ENCODE peak calls at places on chromosomes 13 and 19, in nine cellular contexts. One of them, this sample, is unnamed.

GRCh38 chr19:2235396-2236284 is 489 bp downstream of the PLEKHJ1 start:
- DNase-seq in fibroblast of lung: no peak
- DNase-seq in choroid plexus epithelial cell: no peak
- DNase-seq in WTC11: no peak
- DNase-seq in AG04450: no peak
- DNase-seq in breast epithelium: peak
- DNase-seq in pancreas: no peak
- DNase-seq in cardiac muscle cell: no peak
- DNase-seq in tibial artery: no peak
- DNase-seq in this sample: peak

GRCh38 chr13:68439821-68440220 is 1209.7 kb upstream of the PCDH9 start:
- DNase-seq in breast epithelium: no peak
- DNase-seq in tibial artery: no peak
- DNase-seq in fibroblast of lung: peak
- DNase-seq in AG04450: no peak
- DNase-seq in choroid plexus epithelial cell: peak
- DNase-seq in cardiac muscle cell: no peak
- DNase-seq in WTC11: no peak
- DNase-seq in pancreas: no peak
- DNase-seq in this sample: no peak

GRCh38 chr13:74825170-74825948 is 656.6 kb downstream of the TBC1D4 start:
- DNase-seq in cardiac muscle cell: peak
- DNase-seq in tibial artery: no peak
- DNase-seq in pancreas: no peak
- DNase-seq in AG04450: no peak
- DNase-seq in choroid plexus epithelial cell: peak
- DNase-seq in breast epithelium: no peak
- DNase-seq in fibroblast of lung: peak
- DNase-seq in WTC11: no peak
- DNase-seq in this sample: no peak

GRCh38 chr13:109628251-109628699 is 158.1 kb downstream of the IRS2 start:
- DNase-seq in fibroblast of lung: peak
- DNase-seq in choroid plexus epithelial cell: peak
- DNase-seq in breast epithelium: no peak
- DNase-seq in WTC11: no peak
- DNase-seq in AG04450: no peak
- DNase-seq in tibial artery: no peak
- DNase-seq in pancreas: no peak
- DNase-seq in cardiac muscle cell: peak
- DNase-seq in this sample: no peak

GRCh38 chr19:15166700-15167099 is 34.1 kb downstream of the NOTCH3 start:
- DNase-seq in cardiac muscle cell: no peak
- DNase-seq in choroid plexus epithelial cell: no peak
- DNase-seq in tibial artery: no peak
- DNase-seq in pancreas: no peak
- DNase-seq in WTC11: no peak
- DNase-seq in AG04450: no peak
- DNase-seq in fibroblast of lung: no peak
- DNase-seq in breast epithelium: no peak
- DNase-seq in this sample: no peak

GRCh38 chr13:112744306-112745021 is 54.6 kb downstream of the ATP11A start:
- DNase-seq in pancreas: no peak
- DNase-seq in WTC11: no peak
- DNase-seq in cardiac muscle cell: peak
- DNase-seq in AG04450: no peak
- DNase-seq in fibroblast of lung: peak
- DNase-seq in tibial artery: no peak
- DNase-seq in choroid plexus epithelial cell: no peak
- DNase-seq in breast epithelium: no peak
- DNase-seq in this sample: no peak

GRCh38 chr19:35513231-35513974 is at the start of gene DMKN:
- DNase-seq in cardiac muscle cell: peak
- DNase-seq in AG04450: no peak
- DNase-seq in breast epithelium: no peak
- DNase-seq in pancreas: no peak
- DNase-seq in choroid plexus epithelial cell: peak
- DNase-seq in tibial artery: no peak
- DNase-seq in WTC11: no peak
- DNase-seq in fibroblast of lung: peak
- DNase-seq in this sample: no peak

GRCh38 chr13:98466634-98467236 is 110.2 kb downstream of the STK24 start:
- DNase-seq in pancreas: peak
- DNase-seq in breast epithelium: no peak
- DNase-seq in WTC11: peak
- DNase-seq in cardiac muscle cell: peak
- DNase-seq in AG04450: no peak
- DNase-seq in choroid plexus epithelial cell: peak
- DNase-seq in tibial artery: no peak
- DNase-seq in fibroblast of lung: peak
- DNase-seq in this sample: peak

GRCh38 chr19:3363841-3364500 is 2.4 kb upstream of the NFIC start:
- DNase-seq in pancreas: peak
- DNase-seq in WTC11: no peak
- DNase-seq in cardiac muscle cell: no peak
- DNase-seq in AG04450: no peak
- DNase-seq in breast epithelium: no peak
- DNase-seq in fibroblast of lung: no peak
- DNase-seq in choroid plexus epithelial cell: no peak
- DNase-seq in tibial artery: no peak
- DNase-seq in this sample: no peak

GRCh38 chr19:58277748-58278147 is 1.0 kb upstream of the ZNF8 start:
- DNase-seq in cardiac muscle cell: no peak
- DNase-seq in WTC11: no peak
- DNase-seq in AG04450: no peak
- DNase-seq in pancreas: no peak
- DNase-seq in fibroblast of lung: no peak
- DNase-seq in choroid plexus epithelial cell: no peak
- DNase-seq in breast epithelium: no peak
- DNase-seq in tibial artery: no peak
- DNase-seq in this sample: no peak

GRCh38 chr19:46904114-46905060 is 43.6 kb downstream of the ARHGAP35 start:
- DNase-seq in choroid plexus epithelial cell: peak
- DNase-seq in AG04450: peak
- DNase-seq in cardiac muscle cell: peak
- DNase-seq in breast epithelium: no peak
- DNase-seq in fibroblast of lung: peak
- DNase-seq in WTC11: no peak
- DNase-seq in tibial artery: no peak
- DNase-seq in pancreas: no peak
- DNase-seq in this sample: no peak

GRCh38 chr19:5621945-5622464 is 571 bp downstream of the SAFB2 start:
- DNase-seq in AG04450: no peak
- DNase-seq in pancreas: peak
- DNase-seq in breast epithelium: peak
- DNase-seq in tibial artery: peak
- DNase-seq in cardiac muscle cell: no peak
- DNase-seq in fibroblast of lung: no peak
- DNase-seq in WTC11: no peak
- DNase-seq in choroid plexus epithelial cell: peak
- DNase-seq in this sample: peak

GRCh38 chr19:18046066-18046718 is 38.2 kb downstream of the ARRDC2 start:
- DNase-seq in fibroblast of lung: peak
- DNase-seq in AG04450: no peak
- DNase-seq in choroid plexus epithelial cell: peak
- DNase-seq in tibial artery: no peak
- DNase-seq in cardiac muscle cell: peak
- DNase-seq in WTC11: no peak
- DNase-seq in pancreas: no peak
- DNase-seq in breast epithelium: peak
- DNase-seq in this sample: no peak

GRCh38 chr13:46716821-46717220 is 80.1 kb downstream of the ESD start:
- DNase-seq in AG04450: no peak
- DNase-seq in fibroblast of lung: peak
- DNase-seq in cardiac muscle cell: no peak
- DNase-seq in pancreas: no peak
- DNase-seq in choroid plexus epithelial cell: no peak
- DNase-seq in breast epithelium: no peak
- DNase-seq in WTC11: no peak
- DNase-seq in tibial artery: no peak
- DNase-seq in this sample: no peak

GRCh38 chr19:38666662-38667448 is 19.4 kb downstream of the ACTN4 start:
- DNase-seq in tibial artery: peak
- DNase-seq in AG04450: no peak
- DNase-seq in pancreas: no peak
- DNase-seq in choroid plexus epithelial cell: peak
- DNase-seq in WTC11: no peak
- DNase-seq in breast epithelium: peak
- DNase-seq in fibroblast of lung: peak
- DNase-seq in cardiac muscle cell: peak
- DNase-seq in this sample: no peak

GRCh38 chr19:29325241-29325975 is 112.5 kb upstream of the UQCRFS1 start:
- DNase-seq in tibial artery: no peak
- DNase-seq in WTC11: no peak
- DNase-seq in fibroblast of lung: no peak
- DNase-seq in AG04450: no peak
- DNase-seq in cardiac muscle cell: no peak
- DNase-seq in pancreas: no peak
- DNase-seq in breast epithelium: no peak
- DNase-seq in choroid plexus epithelial cell: no peak
- DNase-seq in this sample: no peak

GRCh38 chr19:17520865-17521264 is 9.4 kb downstream of the PGLS start:
- DNase-seq in breast epithelium: no peak
- DNase-seq in WTC11: no peak
- DNase-seq in pancreas: no peak
- DNase-seq in AG04450: no peak
- DNase-seq in fibroblast of lung: no peak
- DNase-seq in tibial artery: no peak
- DNase-seq in choroid plexus epithelial cell: no peak
- DNase-seq in cardiac muscle cell: no peak
- DNase-seq in this sample: no peak

GRCh38 chr19:44113138-44113783 is at the start of gene ZNF225:
- DNase-seq in tibial artery: peak
- DNase-seq in pancreas: peak
- DNase-seq in choroid plexus epithelial cell: peak
- DNase-seq in cardiac muscle cell: peak
- DNase-seq in fibroblast of lung: peak
- DNase-seq in breast epithelium: peak
- DNase-seq in AG04450: peak
- DNase-seq in WTC11: peak
- DNase-seq in this sample: peak
- TF ChIP-seq CTCF in tibial artery: no peak
- TF ChIP-seq CTCF in pancreas: no peak
- TF ChIP-seq CTCF in choroid plexus epithelial cell: peak
- TF ChIP-seq CTCF in cardiac muscle cell: no peak
- TF ChIP-seq CTCF in fibroblast of lung: no peak
- TF ChIP-seq CTCF in breast epithelium: no peak
- TF ChIP-seq CTCF in AG04450: no peak
- TF ChIP-seq CTCF in WTC11: no peak
- TF ChIP-seq CTCF in this sample: no peak

DNA sequence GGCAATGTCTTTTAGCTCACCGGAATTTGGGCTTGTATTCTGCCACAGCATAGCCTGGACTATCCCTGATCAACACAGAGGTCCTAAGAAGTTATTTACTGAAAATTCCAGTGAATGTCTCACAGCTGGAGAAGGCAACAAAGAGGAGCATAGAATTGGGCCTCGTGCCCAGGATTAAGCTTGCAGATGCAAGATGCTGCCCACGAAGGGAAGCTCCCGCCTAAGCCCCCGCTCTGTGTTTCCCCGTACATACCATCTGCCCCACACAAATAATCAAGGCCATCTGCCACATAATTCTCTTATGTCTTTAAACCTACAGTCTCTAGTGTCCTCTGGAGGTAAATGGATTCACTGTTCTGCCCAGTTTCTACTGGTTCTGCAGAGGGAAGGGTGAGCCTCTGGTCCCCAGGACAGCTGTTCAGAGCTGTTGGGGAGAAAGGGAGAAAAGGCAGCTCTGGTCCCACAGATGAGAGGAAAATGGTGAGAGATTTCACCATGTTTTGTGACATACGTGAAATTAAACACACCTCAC is 7.4 kb upstream of the TPP2 start:
- DNase-seq in breast epithelium: no peak
- DNase-seq in pancreas: no peak
- DNase-seq in WTC11: no peak
- DNase-seq in AG04450: no peak
- DNase-seq in fibroblast of lung: no peak
- DNase-seq in choroid plexus epithelial cell: no peak
- DNase-seq in tibial artery: no peak
- DNase-seq in cardiac muscle cell: no peak
- DNase-seq in this sample: no peak
- TF ChIP-seq CTCF in breast epithelium: no peak
- TF ChIP-seq CTCF in pancreas: no peak
- TF ChIP-seq CTCF in WTC11: no peak
- TF ChIP-seq CTCF in AG04450: no peak
- TF ChIP-seq CTCF in fibroblast of lung: no peak
- TF ChIP-seq CTCF in choroid plexus epithelial cell: no peak
- TF ChIP-seq CTCF in tibial artery: no peak
- TF ChIP-seq CTCF in cardiac muscle cell: no peak
- TF ChIP-seq CTCF in this sample: no peak

GRCh38 chr13:27665333-27665732 is 43.6 kb downstream of the POLR1D start:
- DNase-seq in pancreas: no peak
- DNase-seq in WTC11: no peak
- DNase-seq in choroid plexus epithelial cell: peak
- DNase-seq in cardiac muscle cell: no peak
- DNase-seq in tibial artery: no peak
- DNase-seq in AG04450: no peak
- DNase-seq in fibroblast of lung: no peak
- DNase-seq in breast epithelium: no peak
- DNase-seq in this sample: no peak
- TF ChIP-seq CTCF in pancreas: no peak
- TF ChIP-seq CTCF in WTC11: no peak
- TF ChIP-seq CTCF in choroid plexus epithelial cell: peak
- TF ChIP-seq CTCF in cardiac muscle cell: peak
- TF ChIP-seq CTCF in tibial artery: no peak
- TF ChIP-seq CTCF in AG04450: peak
- TF ChIP-seq CTCF in fibroblast of lung: peak
- TF ChIP-seq CTCF in breast epithelium: peak
- TF ChIP-seq CTCF in this sample: no peak

DNA sequence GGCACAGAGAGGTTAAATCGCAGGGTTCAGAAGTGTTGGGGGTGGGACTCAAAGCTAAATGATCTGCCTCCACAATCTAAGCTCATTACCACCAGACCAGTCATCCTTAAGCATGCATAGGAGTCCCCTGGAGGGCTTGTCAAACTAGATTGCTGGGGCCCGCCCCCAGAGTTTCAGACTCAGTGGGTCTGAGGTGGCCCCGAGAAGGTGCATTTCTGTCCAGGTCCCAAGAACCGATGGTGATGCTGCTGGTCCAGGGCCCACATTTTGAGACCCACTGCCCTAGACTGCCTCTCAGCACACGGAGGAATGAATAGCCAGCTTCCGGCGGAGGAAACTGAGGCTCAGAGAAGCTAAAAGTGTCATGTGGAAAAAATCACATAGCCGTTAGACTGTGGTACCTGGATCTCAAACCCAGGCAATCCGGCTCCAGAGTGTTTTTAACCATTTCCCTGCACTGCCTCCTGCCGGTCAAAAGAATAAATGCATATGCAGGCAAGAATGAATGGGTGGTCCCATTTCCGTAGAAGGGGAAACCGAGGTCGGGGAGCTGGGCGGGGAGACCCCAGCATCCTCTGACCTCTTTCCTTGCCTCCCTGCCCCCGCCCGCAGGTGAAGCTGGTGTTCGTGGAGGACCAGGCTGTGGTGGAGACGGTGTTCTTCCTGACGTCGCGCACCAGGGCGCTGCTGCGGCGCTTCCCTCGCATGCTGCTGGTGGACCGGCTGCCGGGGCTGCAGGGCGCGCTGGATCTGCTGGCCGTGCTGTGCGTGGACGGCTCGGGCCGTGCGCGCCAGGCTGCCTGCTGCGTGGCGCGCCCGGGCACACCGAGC is 23.8 kb downstream of the ZSWIM9 start:
- DNase-seq in WTC11: peak
- DNase-seq in fibroblast of lung: no peak
- DNase-seq in AG04450: no peak
- DNase-seq in choroid plexus epithelial cell: peak
- DNase-seq in tibial artery: no peak
- DNase-seq in cardiac muscle cell: peak
- DNase-seq in pancreas: no peak
- DNase-seq in breast epithelium: no peak
- DNase-seq in this sample: no peak
- TF ChIP-seq CTCF in WTC11: peak
- TF ChIP-seq CTCF in fibroblast of lung: peak
- TF ChIP-seq CTCF in AG04450: peak
- TF ChIP-seq CTCF in choroid plexus epithelial cell: peak
- TF ChIP-seq CTCF in tibial artery: peak
- TF ChIP-seq CTCF in cardiac muscle cell: peak
- TF ChIP-seq CTCF in pancreas: peak
- TF ChIP-seq CTCF in breast epithelium: peak
- TF ChIP-seq CTCF in this sample: peak